ENCODE peak calls at places on chromosomes 16 and 17, in five cellular contexts. K is left ventricle myocardium inferior; H is activated T-cell treated with anti-CD3 and anti-CD28 coated beads for 24 hours; U is T47D; R is activated T-helper 9 cell treated with anti-CD3 and anti-CD28 coated beads, Interleukin-2, amount 50 U/mL, for 16 hours. P is an unnamed sample.

GRCh38 chr16:88387941-88388627 is 5.3 kb downstream of the ZNF469 start:
- DNase-seq in H (no peak), R (no peak), K (peak; percentile 38), U (peak; percentile 98), P (peak; percentile 24)

GRCh38 chr16:17070882-17071592 is 399.7 kb downstream of the XYLT1 start:
- DNase-seq in U (peak; percentile 74), H (peak; percentile 78), R (peak; percentile 78), K (no peak), P (no peak)

GRCh38 chr17:58394534-58395223 is 22.7 kb downstream of the RNF43 start:
- DNase-seq in R (no peak), K (no peak), U (no peak), H (no peak), P (no peak)

GRCh38 chr17:67165201-67165600 is 79.8 kb downstream of the HELZ start:
- DNase-seq in R (no peak), H (no peak), U (no peak), K (peak; percentile 19), P (no peak)

GRCh38 chr16:47310792-47311211 is 150.1 kb downstream of the ITFG1 start:
- DNase-seq in H (no peak), R (no peak), K (no peak), U (no peak), P (no peak)

GRCh38 chr16:84712138-84712671 is 12.4 kb downstream of the USP10 start:
- DNase-seq in R (no peak), K (no peak), U (no peak), H (no peak), P (no peak)

GRCh38 chr17:50638851-50639767 is 4.4 kb downstream of the ABCC3 start:
- DNase-seq in U (peak; percentile 92), R (no peak), K (peak; percentile 84), H (no peak), P (peak; percentile 88)

GRCh38 chr17:17134952-17135340 is 71.2 kb downstream of the PLD6 start:
- DNase-seq in R (no peak), U (no peak), K (no peak), H (no peak), P (peak; percentile 10)

GRCh38 chr16:25553711-25554436 is 137.9 kb upstream of the HS3ST4 start:
- DNase-seq in K (no peak), R (no peak), U (no peak), H (no peak), P (no peak)

GRCh38 chr17:74240637-74241036 is 27.3 kb downstream of the TTYH2 start:
- DNase-seq in U (no peak), H (no peak), R (no peak), K (peak; percentile 55), P (no peak)

GRCh38 chr16:11155284-11155806 is 100.7 kb downstream of the SOCS1 start:
- DNase-seq in U (no peak), K (no peak), H (no peak), R (no peak), P (no peak)

GRCh38 chr16:88784074-88784855 is 755 bp downstream of the PIEZO1 start:
- DNase-seq in K (peak; percentile 73), U (peak; percentile 75), R (peak; percentile 34), H (no peak), P (peak; percentile 83)

GRCh38 chr16:9075299-9076071 is 16.0 kb upstream of the HAPSTR1 start:
- DNase-seq in H (no peak), U (peak; percentile 19), K (no peak), R (no peak), P (no peak)

GRCh38 chr17:55053855-55054254 is 85.3 kb downstream of the STXBP4 start:
- DNase-seq in R (no peak), H (no peak), K (no peak), U (peak; percentile 10), P (no peak)

GRCh38 chr16:58492066-58492465 is 7.9 kb upstream of the NDRG4 start:
- DNase-seq in U (no peak), R (no peak), H (no peak), K (no peak), P (no peak)

GRCh38 chr17:7932483-7932891 is 481 bp downstream of the CNTROB start:
- DNase-seq in R (no peak), U (peak; percentile 41), K (no peak), H (no peak), P (no peak)

GRCh38 chr17:80422981-80423380 is 8.0 kb downstream of the ENDOV start:
- DNase-seq in K (peak; percentile 41), U (no peak), H (no peak), R (no peak), P (peak; percentile 73)